ENCODE peak calls at places on chromosomes 13 and 19, in seven cellular contexts. One of them, this sample, is unnamed.

GRCh38 chr13:74040200-74040599 is 94.0 kb downstream of the KLF12 start:
- DNase-seq in GM12878: no peak
- DNase-seq in GM12892: peak
- DNase-seq in K562: peak
- DNase-seq in H1: peak
- DNase-seq in SK-N-SH: peak
- DNase-seq in HepG2: peak
- DNase-seq in this sample: peak

GRCh38 chr13:113002206-113002821 is 33.3 kb downstream of the MCF2L start:
- DNase-seq in GM12878: no peak
- DNase-seq in H1: peak
- DNase-seq in HepG2: peak
- DNase-seq in GM12892: no peak
- DNase-seq in K562: no peak
- DNase-seq in SK-N-SH: peak
- DNase-seq in this sample: no peak

GRCh38 chr19:3020321-3020960 is 8.6 kb downstream of the TLE2 start:
- DNase-seq in GM12892: no peak
- DNase-seq in HepG2: no peak
- DNase-seq in K562: no peak
- DNase-seq in SK-N-SH: no peak
- DNase-seq in GM12878: no peak
- DNase-seq in H1: no peak
- DNase-seq in this sample: no peak

GRCh38 chr13:34748078-34748477 is 194.0 kb upstream of the NBEA start:
- DNase-seq in K562: no peak
- DNase-seq in SK-N-SH: no peak
- DNase-seq in H1: no peak
- DNase-seq in HepG2: no peak
- DNase-seq in GM12878: no peak
- DNase-seq in GM12892: no peak
- DNase-seq in this sample: no peak

GRCh38 chr13:99983401-99984133 is 2.0 kb downstream of the ZIC2 start:
- DNase-seq in SK-N-SH: peak
- DNase-seq in H1: no peak
- DNase-seq in K562: peak
- DNase-seq in GM12892: no peak
- DNase-seq in HepG2: no peak
- DNase-seq in GM12878: no peak
- DNase-seq in this sample: no peak

GRCh38 chr19:39131255-39131755 is 5.7 kb downstream of the PAK4 start:
- DNase-seq in HepG2: no peak
- DNase-seq in GM12892: no peak
- DNase-seq in SK-N-SH: peak
- DNase-seq in H1: no peak
- DNase-seq in GM12878: no peak
- DNase-seq in K562: no peak
- DNase-seq in this sample: no peak

GRCh38 chr19:56934438-56935090 is 94.0 kb upstream of the PEG3 start:
- DNase-seq in H1: no peak
- DNase-seq in GM12878: no peak
- DNase-seq in SK-N-SH: no peak
- DNase-seq in HepG2: peak
- DNase-seq in K562: no peak
- DNase-seq in GM12892: no peak
- DNase-seq in this sample: no peak

GRCh38 chr19:16496613-16496983 is 404 bp downstream of the C19orf44 start:
- DNase-seq in GM12878: no peak
- DNase-seq in SK-N-SH: no peak
- DNase-seq in HepG2: no peak
- DNase-seq in K562: peak
- DNase-seq in H1: no peak
- DNase-seq in GM12892: no peak
- DNase-seq in this sample: no peak

GRCh38 chr13:41925014-41925413 is 35.9 kb downstream of the VWA8 start:
- DNase-seq in GM12878: no peak
- DNase-seq in K562: no peak
- DNase-seq in HepG2: no peak
- DNase-seq in GM12892: no peak
- DNase-seq in SK-N-SH: no peak
- DNase-seq in H1: no peak
- DNase-seq in this sample: no peak

GRCh38 chr19:7910321-7911161 is 4.1 kb upstream of the TGFBR3L start:
- DNase-seq in K562: no peak
- DNase-seq in GM12892: no peak
- DNase-seq in H1: no peak
- DNase-seq in HepG2: no peak
- DNase-seq in SK-N-SH: no peak
- DNase-seq in GM12878: no peak
- DNase-seq in this sample: no peak

GRCh38 chr19:55188620-55189019 is 8.5 kb upstream of the SYT5 start:
- DNase-seq in SK-N-SH: no peak
- DNase-seq in GM12878: no peak
- DNase-seq in K562: peak
- DNase-seq in H1: no peak
- DNase-seq in GM12892: no peak
- DNase-seq in HepG2: no peak
- DNase-seq in this sample: no peak
- TF ChIP-seq POLR2AphosphoS5 in SK-N-SH: no peak
- TF ChIP-seq POLR2AphosphoS5 in GM12878: no peak
- TF ChIP-seq POLR2AphosphoS5 in K562: no peak
- TF ChIP-seq POLR2AphosphoS5 in H1: no peak
- TF ChIP-seq POLR2AphosphoS5 in GM12892: no peak
- TF ChIP-seq POLR2AphosphoS5 in HepG2: no peak
- TF ChIP-seq POLR2AphosphoS5 in this sample: no peak

GRCh38 chr19:41796362-41796761 is at the start of gene CEACAM3:
- DNase-seq in GM12878: no peak
- DNase-seq in GM12892: no peak
- DNase-seq in H1: no peak
- DNase-seq in SK-N-SH: no peak
- DNase-seq in K562: no peak
- DNase-seq in HepG2: no peak
- DNase-seq in this sample: no peak

GRCh38 chr19:41793414-41793727 is 3.0 kb upstream of the CEACAM3 start:
- DNase-seq in GM12892: no peak
- DNase-seq in H1: no peak
- DNase-seq in GM12878: no peak
- DNase-seq in HepG2: no peak
- DNase-seq in K562: no peak
- DNase-seq in SK-N-SH: no peak
- DNase-seq in this sample: no peak

GRCh38 chr19:41795031-41795461 is 1.3 kb upstream of the CEACAM3 start:
- DNase-seq in K562: peak
- DNase-seq in SK-N-SH: peak
- DNase-seq in GM12892: no peak
- DNase-seq in GM12878: peak
- DNase-seq in HepG2: peak
- DNase-seq in H1: peak
- DNase-seq in this sample: no peak

GRCh38 chr19:41792513-41793413 is 3.6 kb upstream of the CEACAM3 start:
- DNase-seq in HepG2: peak
- DNase-seq in GM12878: no peak
- DNase-seq in H1: peak
- DNase-seq in SK-N-SH: peak
- DNase-seq in GM12892: no peak
- DNase-seq in K562: peak
- DNase-seq in this sample: no peak
- TF ChIP-seq TAF1 in HepG2: no peak
- TF ChIP-seq TAF1 in GM12878: no peak
- TF ChIP-seq TAF1 in H1: no peak
- TF ChIP-seq TAF1 in SK-N-SH: no peak
- TF ChIP-seq TAF1 in GM12892: no peak
- TF ChIP-seq TAF1 in K562: no peak
- TF ChIP-seq TAF1 in this sample: no peak

GRCh38 chr19:593505-593904 is 3.8 kb downstream of the HCN2 start:
- DNase-seq in K562: no peak
- DNase-seq in HepG2: no peak
- DNase-seq in GM12878: no peak
- DNase-seq in GM12892: no peak
- DNase-seq in H1: no peak
- DNase-seq in SK-N-SH: no peak
- DNase-seq in this sample: no peak
- TF ChIP-seq POLR2AphosphoS5 in K562: no peak
- TF ChIP-seq POLR2AphosphoS5 in HepG2: no peak
- TF ChIP-seq POLR2AphosphoS5 in GM12878: no peak
- TF ChIP-seq POLR2AphosphoS5 in GM12892: no peak
- TF ChIP-seq POLR2AphosphoS5 in H1: no peak
- TF ChIP-seq POLR2AphosphoS5 in SK-N-SH: no peak
- TF ChIP-seq POLR2AphosphoS5 in this sample: no peak

GRCh38 chr19:50460161-50460765 is 16.0 kb upstream of the EMC10 start:
- DNase-seq in HepG2: peak
- DNase-seq in K562: no peak
- DNase-seq in SK-N-SH: no peak
- DNase-seq in H1: no peak
- DNase-seq in GM12892: peak
- DNase-seq in GM12878: peak
- DNase-seq in this sample: peak
- TF ChIP-seq TAF1 in HepG2: no peak
- TF ChIP-seq TAF1 in K562: no peak
- TF ChIP-seq TAF1 in SK-N-SH: no peak
- TF ChIP-seq TAF1 in H1: no peak
- TF ChIP-seq TAF1 in GM12892: no peak
- TF ChIP-seq TAF1 in GM12878: peak
- TF ChIP-seq TAF1 in this sample: no peak

GRCh38 chr19:42286349-42287016 is 15.4 kb upstream of the PRR19 start:
- DNase-seq in HepG2: no peak
- DNase-seq in K562: peak
- DNase-seq in H1: no peak
- DNase-seq in GM12878: no peak
- DNase-seq in SK-N-SH: peak
- DNase-seq in GM12892: no peak
- DNase-seq in this sample: peak
- TF ChIP-seq POLR2AphosphoS5 in HepG2: no peak
- TF ChIP-seq POLR2AphosphoS5 in K562: no peak
- TF ChIP-seq POLR2AphosphoS5 in H1: no peak
- TF ChIP-seq POLR2AphosphoS5 in GM12878: no peak
- TF ChIP-seq POLR2AphosphoS5 in SK-N-SH: no peak
- TF ChIP-seq POLR2AphosphoS5 in GM12892: no peak
- TF ChIP-seq POLR2AphosphoS5 in this sample: no peak

GRCh38 chr13:51934461-51935087 is 72.8 kb downstream of the CCDC70 start:
- DNase-seq in HepG2: no peak
- DNase-seq in GM12892: no peak
- DNase-seq in SK-N-SH: no peak
- DNase-seq in K562: no peak
- DNase-seq in H1: no peak
- DNase-seq in GM12878: no peak
- DNase-seq in this sample: no peak
- TF ChIP-seq TAF1 in HepG2: no peak
- TF ChIP-seq TAF1 in GM12892: no peak
- TF ChIP-seq TAF1 in SK-N-SH: no peak
- TF ChIP-seq TAF1 in K562: no peak
- TF ChIP-seq TAF1 in H1: no peak
- TF ChIP-seq TAF1 in GM12878: no peak
- TF ChIP-seq TAF1 in this sample: no peak

GRCh38 chr19:55353356-55353802 is 1.1 kb downstream of the COX6B2 start:
- DNase-seq in HepG2: no peak
- DNase-seq in SK-N-SH: no peak
- DNase-seq in H1: no peak
- DNase-seq in K562: no peak
- DNase-seq in GM12892: no peak
- DNase-seq in GM12878: no peak
- DNase-seq in this sample: no peak

GRCh38 chr19:55353803-55354697 is 469 bp downstream of the COX6B2 start:
- DNase-seq in K562: peak
- DNase-seq in SK-N-SH: peak
- DNase-seq in GM12878: no peak
- DNase-seq in HepG2: no peak
- DNase-seq in H1: no peak
- DNase-seq in GM12892: peak
- DNase-seq in this sample: peak

GRCh38 chr19:55352746-55353145 is 1.8 kb downstream of the COX6B2 start:
- DNase-seq in HepG2: no peak
- DNase-seq in GM12878: no peak
- DNase-seq in H1: no peak
- DNase-seq in GM12892: no peak
- DNase-seq in K562: no peak
- DNase-seq in SK-N-SH: no peak
- DNase-seq in this sample: no peak

GRCh38 chr19:55354698-55355212 is at the start of gene COX6B2:
- DNase-seq in GM12892: no peak
- DNase-seq in HepG2: no peak
- DNase-seq in GM12878: no peak
- DNase-seq in H1: no peak
- DNase-seq in K562: no peak
- DNase-seq in SK-N-SH: peak
- DNase-seq in this sample: no peak

DNA sequence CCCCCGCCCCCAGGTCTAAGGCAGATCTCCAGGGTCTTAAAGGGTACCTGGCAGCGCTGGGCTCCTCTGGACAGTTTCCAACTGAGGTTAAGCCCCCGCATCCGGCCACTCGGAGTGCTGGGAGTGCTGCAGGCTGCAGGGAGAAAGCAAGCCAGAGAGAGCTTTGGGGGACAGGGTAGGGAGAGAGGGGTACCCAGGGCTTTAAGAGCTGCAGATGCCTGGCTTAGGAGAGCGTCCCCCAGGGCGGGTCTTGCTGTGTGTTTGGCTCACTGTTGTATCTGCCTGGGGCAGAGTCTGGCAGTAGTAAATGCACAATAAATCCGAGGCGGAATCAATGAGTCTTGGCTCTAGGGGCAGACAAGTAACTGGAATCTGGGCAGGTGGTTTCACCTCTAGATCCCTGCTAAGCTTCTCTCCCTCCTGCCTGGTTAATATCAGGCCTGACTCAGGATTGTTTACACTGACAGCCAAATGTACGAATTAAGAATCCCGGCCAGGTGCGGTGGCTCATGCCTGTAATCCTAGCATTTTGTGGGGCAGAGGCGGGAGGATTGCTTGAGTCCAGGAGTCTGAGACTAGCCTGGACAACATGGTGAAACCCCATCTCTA is 798 bp upstream of the COX6B2 start:
- DNase-seq in GM12878: no peak
- DNase-seq in H1: no peak
- DNase-seq in K562: no peak
- DNase-seq in SK-N-SH: peak
- DNase-seq in GM12892: no peak
- DNase-seq in HepG2: no peak
- DNase-seq in this sample: no peak
- TF ChIP-seq POLR2AphosphoS5 in GM12878: no peak
- TF ChIP-seq POLR2AphosphoS5 in H1: no peak
- TF ChIP-seq POLR2AphosphoS5 in K562: no peak
- TF ChIP-seq POLR2AphosphoS5 in SK-N-SH: no peak
- TF ChIP-seq POLR2AphosphoS5 in GM12892: no peak
- TF ChIP-seq POLR2AphosphoS5 in HepG2: no peak
- TF ChIP-seq POLR2AphosphoS5 in this sample: no peak

DNA sequence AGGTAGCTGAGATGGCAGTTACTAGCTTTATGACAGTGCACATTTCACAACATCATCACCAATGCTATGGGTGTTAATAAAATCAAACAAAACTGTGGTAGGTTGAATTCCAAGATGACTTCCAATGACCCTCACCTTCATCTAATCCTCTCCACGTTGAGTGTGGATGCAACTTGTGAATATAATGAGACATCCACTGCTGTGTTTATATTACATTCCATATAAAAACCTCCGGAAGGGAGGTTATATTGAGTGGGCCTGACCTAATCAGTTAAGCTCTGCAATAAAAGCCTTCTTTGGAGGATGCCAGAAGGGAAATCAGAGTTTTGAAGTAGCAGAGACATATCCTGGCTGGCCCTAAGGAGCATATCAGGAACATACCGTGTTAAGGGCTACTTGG is 25.6 kb upstream of the CSNK1A1L start:
- DNase-seq in HepG2: no peak
- DNase-seq in K562: no peak
- DNase-seq in GM12878: no peak
- DNase-seq in H1: no peak
- DNase-seq in GM12892: no peak
- DNase-seq in SK-N-SH: no peak
- DNase-seq in this sample: no peak
- TF ChIP-seq TAF1 in HepG2: no peak
- TF ChIP-seq TAF1 in K562: no peak
- TF ChIP-seq TAF1 in GM12878: no peak
- TF ChIP-seq TAF1 in H1: no peak
- TF ChIP-seq TAF1 in GM12892: no peak
- TF ChIP-seq TAF1 in SK-N-SH: no peak
- TF ChIP-seq TAF1 in this sample: no peak

This sample was measured in GM12891.